ENCODE peak calls at places on chromosomes 7 and 10, in four cellular contexts. X is dorsolateral prefrontal cortex, F is mucosa of descending colon, E is astrocyte of the spinal cord. P is an unnamed sample.

GRCh38 chr7:388961-389701 is 99.2 kb downstream of the FOXL3 start:
- DNase-seq in X (no peak), F (peak), E (no peak), P (no peak)

GRCh38 chr10:26743091-26743490 is 45.6 kb downstream of the PDSS1 start:
- DNase-seq in X (no peak), F (no peak), E (no peak), P (no peak)

GRCh38 chr10:129764901-129765663 is 199.0 kb downstream of the EBF3 start:
- DNase-seq in X (peak), F (no peak), E (no peak), P (no peak)

GRCh38 chr7:32145911-32146310 is 75.7 kb upstream of the PDE1C start:
- DNase-seq in X (no peak), F (no peak), E (no peak), P (no peak)

GRCh38 chr10:20858292-20859124 is 38.6 kb downstream of the NEBL start:
- DNase-seq in X (no peak), F (no peak), E (peak), P (no peak)

GRCh38 chr10:3143366-3143765 is 29.2 kb downstream of the PITRM1 start:
- DNase-seq in X (no peak), F (no peak), E (no peak), P (no peak)

GRCh38 chr7:108345710-108346336 is 110.4 kb downstream of the NRCAM start:
- DNase-seq in X (no peak), F (no peak), E (no peak), P (no peak)

GRCh38 chr7:53101026-53101425 is 65.6 kb downstream of the POM121L12 start:
- DNase-seq in X (no peak), F (no peak), E (no peak), P (no peak)

GRCh38 chr7:388023-388355 is 98.0 kb downstream of the FOXL3 start:
- DNase-seq in X (no peak), F (no peak), E (no peak), P (no peak)

GRCh38 chr10:124517931-124518330 is 56.3 kb downstream of the LHPP start:
- DNase-seq in X (no peak), F (no peak), E (no peak), P (no peak)

GRCh38 chr10:91034494-91035157 is 113.7 kb upstream of the ANKRD1 start:
- DNase-seq in X (peak), F (peak), E (peak), P (no peak)

P was measured in caudate nucleus.